ENCODE peak calls at places on chromosomes 6 and 20, in four cellular contexts. W is neural progenitor cell, T is OCI-LY7, O is A549. E is an unnamed sample.

GRCh38 chr6:41371461-41371991 is 36.1 kb downstream of the NCR2 start:
- DNase-seq in W (peak; percentile 86), O (no peak), T (no peak), E (peak; percentile 66)

GRCh38 chr6:157070403-157071107 is 252.8 kb downstream of the TMEM242 start:
- DNase-seq in W (peak; percentile 19), T (no peak), O (no peak), E (no peak)

GRCh38 chr6:57221191-57221935 is 744 bp downstream of the RAB23 start:
- DNase-seq in O (peak; percentile 28), T (peak; percentile 58), W (peak; percentile 85), E (peak; percentile 83)

GRCh38 chr6:40550096-40550731 is 37.0 kb downstream of the LRFN2 start:
- DNase-seq in T (peak; percentile 47), W (peak; percentile 66), O (peak; percentile 5), E (peak; percentile 59)

GRCh38 chr6:72206606-72207005 is 320.3 kb downstream of the RIMS1 start:
- DNase-seq in O (no peak), W (peak; percentile 13), T (no peak), E (no peak)

GRCh38 chr20:24389686-24390085 is 79.7 kb upstream of the SYNDIG1 start:
- DNase-seq in T (no peak), O (no peak), W (no peak), E (no peak)

GRCh38 chr6:112179631-112180030 is 74.7 kb downstream of the LAMA4 start:
- DNase-seq in O (no peak), T (no peak), W (no peak), E (no peak)

GRCh38 chr20:62922451-62922921 is 3.8 kb downstream of the DIDO1 start:
- DNase-seq in T (peak; percentile 46), O (no peak), W (no peak), E (no peak)

GRCh38 chr6:45969026-45969425 is 46.6 kb downstream of the CLIC5 start:
- DNase-seq in W (no peak), T (no peak), O (no peak), E (no peak)

GRCh38 chr6:80132942-80133517 is 26.6 kb downstream of the BCKDHB start:
- DNase-seq in T (peak; percentile 8), O (peak; percentile 3), W (peak; percentile 47), E (peak; percentile 76)

GRCh38 chr6:106901062-106901461 is 73.5 kb downstream of the CD24 start:
- DNase-seq in O (no peak), W (no peak), T (peak; percentile 18), E (no peak)

GRCh38 chr6:30518505-30518850 is 29.2 kb downstream of the HLA-E start:
- DNase-seq in T (peak; percentile 43), O (no peak), W (no peak), E (no peak)

GRCh38 chr6:81748946-81749345 is 3.5 kb downstream of the TENT5A start:
- DNase-seq in W (no peak), T (no peak), O (no peak), E (no peak)

GRCh38 chr6:36131517-36132220 is 1.4 kb downstream of the MAPK13 start:
- DNase-seq in W (no peak), O (no peak), T (peak; percentile 62), E (peak; percentile 31)

GRCh38 chr20:49323622-49324238 is 45.9 kb upstream of the ZNFX1 start:
- DNase-seq in T (peak; percentile 52), W (no peak), O (no peak), E (peak; percentile 85)
- TF ChIP-seq CTCF in T (peak; percentile 56), W (no peak), O (no peak), E (peak; percentile 48)

GRCh38 chr6:17002123-17002522 is 99.7 kb upstream of the STMND1 start:
- DNase-seq in W (no peak), T (no peak), O (no peak), E (no peak)

GRCh38 chr6:17004269-17004668 is 97.6 kb upstream of the STMND1 start:
- DNase-seq in T (no peak), O (no peak), W (no peak), E (no peak)

GRCh38 chr6:16999486-17000436 is 102.1 kb upstream of the STMND1 start:
- DNase-seq in T (no peak), O (no peak), W (no peak), E (no peak)

GRCh38 chr6:17001188-17001587 is 100.7 kb upstream of the STMND1 start:
- DNase-seq in O (no peak), T (no peak), W (no peak), E (no peak)
- TF ChIP-seq CTCF in O (no peak), T (no peak), W (peak; percentile 15), E (peak; percentile 3)

DNA sequence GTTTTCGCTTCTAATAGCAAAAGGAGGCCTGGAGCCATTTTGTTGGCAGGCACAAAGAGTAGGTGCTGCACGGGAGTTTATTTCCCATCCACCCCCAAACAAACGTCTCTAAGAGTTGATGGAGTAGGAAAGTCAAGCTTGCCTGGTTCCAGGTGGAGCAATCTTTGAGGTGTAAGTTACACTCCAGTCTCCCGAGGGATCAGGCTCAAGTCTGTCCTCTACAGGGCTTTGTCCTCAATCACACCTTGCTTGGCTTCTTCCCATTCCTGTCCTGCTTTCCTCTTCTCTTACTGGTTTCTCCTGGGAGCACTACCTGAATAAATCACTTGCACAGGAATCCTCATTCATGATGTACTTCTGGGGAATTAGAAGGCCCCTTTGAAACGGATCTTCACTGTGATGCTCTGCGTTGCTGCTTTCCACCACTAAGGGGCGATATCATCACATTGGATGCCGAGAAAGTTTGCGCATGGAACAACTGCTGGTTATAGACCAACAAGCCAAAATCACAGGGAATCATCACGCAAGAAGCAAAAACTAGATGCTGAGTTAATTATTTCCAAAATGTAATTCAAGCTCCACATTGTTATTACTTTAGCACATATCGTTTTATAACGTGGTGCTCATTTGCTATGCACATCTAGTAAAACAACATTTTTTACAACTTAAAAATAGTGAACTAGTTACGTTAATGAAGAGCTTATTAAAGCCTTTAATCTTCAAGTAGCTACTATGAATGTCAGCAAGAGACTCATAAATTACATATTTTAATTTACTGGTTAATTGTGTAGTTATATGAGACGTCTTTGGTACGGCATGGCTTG is 156.8 kb downstream of the DNAH8 start:
- DNase-seq in O (peak; percentile 18), W (peak; percentile 77), T (peak; percentile 44), E (peak; percentile 68)
- TF ChIP-seq CTCF in O (peak; percentile 63), W (peak; percentile 99), T (peak; percentile 97), E (peak; percentile 97)

DNA sequence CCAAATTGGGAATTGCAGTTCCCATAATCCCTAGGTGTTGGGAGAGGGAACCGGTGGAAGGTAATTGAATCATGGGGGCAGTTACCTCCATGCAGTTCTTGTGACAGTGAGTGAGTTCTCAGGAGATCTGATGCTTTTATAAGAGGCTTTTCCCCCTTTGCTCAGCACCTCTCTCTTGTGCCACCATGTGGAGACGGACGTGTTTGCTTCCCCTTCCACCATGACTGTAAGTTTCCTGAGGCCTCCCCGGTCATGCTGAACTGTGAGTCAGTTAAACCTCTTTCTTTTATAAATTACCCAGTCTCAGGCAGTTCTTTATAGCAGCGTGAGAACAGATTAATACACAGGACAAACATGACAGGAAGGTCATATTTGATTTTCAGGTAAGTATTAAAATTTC is 25.3 kb upstream of the HECA start:
- DNase-seq in O (no peak), T (peak; percentile 45), W (peak; percentile 54), E (peak; percentile 68)
- TF ChIP-seq CTCF in O (no peak), T (peak; percentile 67), W (peak; percentile 54), E (peak; percentile 55)

E was measured in cardiac muscle cell.